ENCODE peak calls at places on chromosomes 1 and 21, in nine cellular contexts. One of them, this sample, is unnamed.

GRCh38 chr1:54970901-54971300 is 9.5 kb upstream of the TMEM61 start:
- DNase-seq in prostate gland: no peak
- DNase-seq in endothelial cell: no peak
- DNase-seq in sigmoid colon: no peak
- DNase-seq in GDM1: no peak
- DNase-seq in EL: no peak
- DNase-seq in amygdala: no peak
- DNase-seq in cardiac muscle cell: no peak
- DNase-seq in NCI-H1436: no peak
- DNase-seq in this sample: no peak

GRCh38 chr1:10573446-10573845 is 98.7 kb downstream of the PEX14 start:
- DNase-seq in cardiac muscle cell: no peak
- DNase-seq in sigmoid colon: no peak
- DNase-seq in EL: peak; percentile 45
- DNase-seq in endothelial cell: no peak
- DNase-seq in amygdala: no peak
- DNase-seq in NCI-H1436: no peak
- DNase-seq in prostate gland: no peak
- DNase-seq in GDM1: no peak
- DNase-seq in this sample: no peak

GRCh38 chr1:40980453-40981121 is 1.1 kb downstream of the CTPS1 start:
- DNase-seq in amygdala: no peak
- DNase-seq in NCI-H1436: peak; percentile 6
- DNase-seq in EL: peak; percentile 45
- DNase-seq in sigmoid colon: no peak
- DNase-seq in endothelial cell: no peak
- DNase-seq in cardiac muscle cell: no peak
- DNase-seq in GDM1: no peak
- DNase-seq in prostate gland: no peak
- DNase-seq in this sample: peak; percentile 12

GRCh38 chr1:9384751-9385245 is 92.1 kb downstream of the SPSB1 start:
- DNase-seq in GDM1: no peak
- DNase-seq in endothelial cell: no peak
- DNase-seq in sigmoid colon: peak; percentile 83
- DNase-seq in EL: no peak
- DNase-seq in cardiac muscle cell: no peak
- DNase-seq in prostate gland: peak; percentile 86
- DNase-seq in NCI-H1436: no peak
- DNase-seq in amygdala: no peak
- DNase-seq in this sample: no peak

GRCh38 chr1:244971524-244972216 is 107.3 kb upstream of the HNRNPU start:
- DNase-seq in EL: no peak
- DNase-seq in amygdala: no peak
- DNase-seq in cardiac muscle cell: no peak
- DNase-seq in endothelial cell: no peak
- DNase-seq in NCI-H1436: no peak
- DNase-seq in sigmoid colon: no peak
- DNase-seq in GDM1: no peak
- DNase-seq in prostate gland: no peak
- DNase-seq in this sample: no peak

GRCh38 chr1:79304131-79304530 is 297.6 kb upstream of the ADGRL4 start:
- DNase-seq in amygdala: no peak
- DNase-seq in prostate gland: no peak
- DNase-seq in endothelial cell: no peak
- DNase-seq in sigmoid colon: no peak
- DNase-seq in EL: peak; percentile 46
- DNase-seq in NCI-H1436: no peak
- DNase-seq in cardiac muscle cell: peak; percentile 47
- DNase-seq in GDM1: no peak
- DNase-seq in this sample: no peak

GRCh38 chr1:55378582-55378981 is 163.4 kb upstream of the USP24 start:
- DNase-seq in cardiac muscle cell: peak; percentile 46
- DNase-seq in endothelial cell: peak; percentile 59
- DNase-seq in prostate gland: peak; percentile 15
- DNase-seq in NCI-H1436: no peak
- DNase-seq in amygdala: no peak
- DNase-seq in GDM1: no peak
- DNase-seq in sigmoid colon: peak; percentile 69
- DNase-seq in EL: no peak
- DNase-seq in this sample: no peak

GRCh38 chr1:74470262-74470661 is 42.1 kb downstream of the LRRC53 start:
- DNase-seq in sigmoid colon: no peak
- DNase-seq in NCI-H1436: no peak
- DNase-seq in EL: no peak
- DNase-seq in cardiac muscle cell: peak; percentile 38
- DNase-seq in prostate gland: no peak
- DNase-seq in amygdala: no peak
- DNase-seq in GDM1: no peak
- DNase-seq in endothelial cell: no peak
- DNase-seq in this sample: no peak

GRCh38 chr1:7580923-7581753 is 190.0 kb upstream of the VAMP3 start:
- DNase-seq in sigmoid colon: peak; percentile 52
- DNase-seq in amygdala: no peak
- DNase-seq in EL: no peak
- DNase-seq in prostate gland: no peak
- DNase-seq in cardiac muscle cell: peak; percentile 50
- DNase-seq in endothelial cell: no peak
- DNase-seq in NCI-H1436: peak; percentile 90
- DNase-seq in GDM1: no peak
- DNase-seq in this sample: no peak

GRCh38 chr1:63645301-63645700 is 52.1 kb downstream of the PGM1 start:
- DNase-seq in prostate gland: no peak
- DNase-seq in NCI-H1436: no peak
- DNase-seq in GDM1: no peak
- DNase-seq in cardiac muscle cell: peak; percentile 40
- DNase-seq in EL: no peak
- DNase-seq in amygdala: no peak
- DNase-seq in sigmoid colon: no peak
- DNase-seq in endothelial cell: no peak
- DNase-seq in this sample: no peak

GRCh38 chr1:88998716-88999115 is 6.3 kb upstream of the KYAT3 start:
- DNase-seq in GDM1: peak; percentile 22
- DNase-seq in amygdala: no peak
- DNase-seq in endothelial cell: peak; percentile 38
- DNase-seq in prostate gland: peak; percentile 59
- DNase-seq in EL: peak; percentile 71
- DNase-seq in sigmoid colon: no peak
- DNase-seq in cardiac muscle cell: peak; percentile 81
- DNase-seq in NCI-H1436: peak; percentile 49
- DNase-seq in this sample: no peak

GRCh38 chr1:7319196-7319595 is 451.9 kb upstream of the VAMP3 start:
- DNase-seq in endothelial cell: no peak
- DNase-seq in amygdala: no peak
- DNase-seq in prostate gland: no peak
- DNase-seq in cardiac muscle cell: no peak
- DNase-seq in GDM1: no peak
- DNase-seq in NCI-H1436: no peak
- DNase-seq in sigmoid colon: no peak
- DNase-seq in EL: no peak
- DNase-seq in this sample: no peak

GRCh38 chr21:25640671-25641292 is 1.7 kb downstream of the JAM2 start:
- DNase-seq in cardiac muscle cell: no peak
- DNase-seq in endothelial cell: no peak
- DNase-seq in NCI-H1436: no peak
- DNase-seq in GDM1: no peak
- DNase-seq in prostate gland: no peak
- DNase-seq in sigmoid colon: no peak
- DNase-seq in amygdala: no peak
- DNase-seq in EL: no peak
- DNase-seq in this sample: no peak